ENCODE peak calls at places on chromosomes 13 and 19, in eight cellular contexts. Q is fibroblast of lung, X is right cardiac atrium, J is kidney epithelial cell, R is choroid plexus epithelial cell, A is gastrocnemius medialis, W is NT2/D1, K is tibial artery. D is an unnamed sample.

GRCh38 chr13:79779761-79780160 is 298.8 kb downstream of the NDFIP2 start:
- DNase-seq in Q (peak), X (no peak), J (no peak), R (peak), A (peak), W (no peak), K (peak), D (no peak)

GRCh38 chr13:97058417-97058816 is 64.1 kb upstream of the OXGR1 start:
- DNase-seq in Q (no peak), X (no peak), J (no peak), R (peak), A (no peak), W (no peak), K (no peak), D (no peak)

GRCh38 chr19:58561373-58562125 is 3.1 kb upstream of the UBE2M start:
- DNase-seq in Q (no peak), X (no peak), J (no peak), R (no peak), A (no peak), W (no peak), K (no peak), D (no peak)

GRCh38 chr13:105153626-105154025 is 1381.8 kb downstream of the EFNB2 start:
- DNase-seq in Q (peak), X (no peak), J (no peak), R (peak), A (no peak), W (no peak), K (no peak), D (no peak)

GRCh38 chr13:110307697-110308376 is 753 bp downstream of the COL4A2 start:
- DNase-seq in Q (peak), X (peak), J (no peak), R (peak), A (no peak), W (no peak), K (no peak), D (no peak)

GRCh38 chr13:32311188-32311897 is 3.8 kb downstream of the ZAR1L start:
- DNase-seq in Q (no peak), X (peak), J (no peak), R (no peak), A (no peak), W (no peak), K (no peak), D (no peak)

GRCh38 chr13:104937881-104938280 is 1597.6 kb downstream of the EFNB2 start:
- DNase-seq in Q (no peak), X (no peak), J (no peak), R (peak), A (no peak), W (no peak), K (no peak), D (no peak)

GRCh38 chr19:49151339-49152217 is 3.6 kb downstream of the HRC start:
- DNase-seq in Q (peak), X (peak), J (no peak), R (peak), A (peak), W (no peak), K (no peak), D (peak)

GRCh38 chr13:34224877-34225276 is 406.9 kb downstream of the RFC3 start:
- DNase-seq in Q (no peak), X (no peak), J (no peak), R (no peak), A (no peak), W (no peak), K (no peak), D (no peak)

GRCh38 chr13:33610471-33611015 is 207.4 kb upstream of the RFC3 start:
- DNase-seq in Q (no peak), X (peak), J (no peak), R (peak), A (peak), W (no peak), K (peak), D (no peak)

GRCh38 chr13:29543230-29544215 is 52.0 kb downstream of the SLC7A1 start:
- DNase-seq in Q (peak), X (no peak), J (peak), R (peak), A (no peak), W (no peak), K (no peak), D (peak)

GRCh38 chr19:507286-508203 is at the start of gene TPGS1:
- DNase-seq in Q (peak), X (peak), J (no peak), R (peak), A (peak), W (no peak), K (peak), D (peak)

GRCh38 chr19:18865973-18866799 is 29.8 kb downstream of the CERS1 start:
- DNase-seq in Q (peak), X (peak), J (no peak), R (peak), A (no peak), W (peak), K (no peak), D (peak)

GRCh38 chr13:48496796-48497195 is 36.1 kb downstream of the RCBTB2 start:
- DNase-seq in Q (no peak), X (no peak), J (no peak), R (no peak), A (no peak), W (no peak), K (no peak), D (no peak)

GRCh38 chr19:45336696-45337251 is 3.8 kb upstream of the KLC3 start:
- DNase-seq in Q (no peak), X (no peak), J (no peak), R (no peak), A (no peak), W (no peak), K (no peak), D (no peak)

GRCh38 chr13:87123987-87124784 is 547.0 kb upstream of the SLITRK5 start:
- DNase-seq in Q (peak), X (no peak), J (peak), R (peak), A (no peak), W (peak), K (no peak), D (no peak)

GRCh38 chr19:55247621-55248099 is 11.2 kb downstream of the PPP6R1 start:
- DNase-seq in Q (no peak), X (no peak), J (peak), R (peak), A (no peak), W (no peak), K (no peak), D (no peak)

GRCh38 chr13:27257648-27258253 is 6.4 kb downstream of the RPL21 start:
- DNase-seq in Q (no peak), X (no peak), J (no peak), R (no peak), A (no peak), W (no peak), K (no peak), D (no peak)

GRCh38 chr19:7006305-7006704 is 14.9 kb downstream of the MBD3L2B start:
- DNase-seq in Q (no peak), X (no peak), J (no peak), R (no peak), A (no peak), W (no peak), K (no peak), D (no peak)

GRCh38 chr19:55466246-55466614 is 1.7 kb upstream of the C19orf85 start:
- DNase-seq in Q (no peak), X (peak), J (no peak), R (no peak), A (no peak), W (no peak), K (no peak), D (no peak)

GRCh38 chr13:24680258-24680920 is at the start of gene ATP12A:
- DNase-seq in Q (no peak), X (no peak), J (no peak), R (no peak), A (no peak), W (no peak), K (no peak), D (peak)

GRCh38 chr13:51518847-51519246 is 65.4 kb upstream of the WDFY2 start:
- DNase-seq in Q (no peak), X (no peak), J (peak), R (no peak), A (no peak), W (no peak), K (no peak), D (no peak)

GRCh38 chr13:73000027-73000674 is 58.7 kb upstream of the KLF5 start:
- DNase-seq in Q (no peak), X (no peak), J (no peak), R (peak), A (no peak), W (no peak), K (no peak), D (peak)

GRCh38 chr19:4456843-4457653 is 546 bp downstream of the UBXN6 start:
- DNase-seq in Q (peak), X (peak), J (no peak), R (peak), A (no peak), W (peak), K (no peak), D (peak)

GRCh38 chr13:96792736-96793444 is 201.4 kb downstream of the OXGR1 start:
- DNase-seq in Q (no peak), X (peak), J (no peak), R (no peak), A (no peak), W (no peak), K (no peak), D (no peak)

GRCh38 chr19:55484571-55485438 is at the start of gene NAT14:
- DNase-seq in Q (peak), X (peak), J (no peak), R (peak), A (no peak), W (peak), K (no peak), D (peak)

GRCh38 chr19:1089891-1090290 is 5.3 kb downstream of the POLR2E start:
- DNase-seq in Q (no peak), X (no peak), J (no peak), R (no peak), A (no peak), W (no peak), K (no peak), D (no peak)

GRCh38 chr19:16893686-16893990 is 4.8 kb downstream of the F2RL3 start:
- DNase-seq in Q (no peak), X (peak), J (no peak), R (no peak), A (no peak), W (no peak), K (no peak), D (peak)

GRCh38 chr19:7850975-7851622 is 21.1 kb downstream of the EVI5L start:
- DNase-seq in Q (no peak), X (no peak), J (no peak), R (no peak), A (no peak), W (no peak), K (no peak), D (no peak)

GRCh38 chr13:99155821-99156220 is 44.8 kb upstream of the UBAC2 start:
- DNase-seq in Q (no peak), X (no peak), J (no peak), R (no peak), A (no peak), W (no peak), K (no peak), D (no peak)

GRCh38 chr13:27967203-27967735 is 1.8 kb downstream of the CDX2 start:
- DNase-seq in Q (no peak), X (no peak), J (no peak), R (no peak), A (no peak), W (no peak), K (no peak), D (no peak)

GRCh38 chr13:43573361-43573740 is 213.4 kb downstream of the ENOX1 start:
- DNase-seq in Q (no peak), X (no peak), J (peak), R (peak), A (no peak), W (no peak), K (no peak), D (no peak)

GRCh38 chr19:40303765-40304164 is 18.6 kb upstream of the AKT2 start:
- DNase-seq in Q (no peak), X (no peak), J (no peak), R (no peak), A (no peak), W (no peak), K (no peak), D (no peak)

GRCh38 chr19:50967924-50968708 is 1.3 kb downstream of the KLK6 start:
- DNase-seq in Q (no peak), X (no peak), J (no peak), R (no peak), A (no peak), W (no peak), K (no peak), D (no peak)

GRCh38 chr19:49335784-49336481 is 727 bp downstream of the CD37 start:
- DNase-seq in Q (no peak), X (no peak), J (no peak), R (no peak), A (no peak), W (no peak), K (no peak), D (peak)

GRCh38 chr19:57830071-57830602 is at the start of gene ZNF587B:
- DNase-seq in Q (peak), X (peak), J (no peak), R (peak), A (peak), W (peak), K (peak), D (no peak)

GRCh38 chr19:48644839-48645651 is 942 bp downstream of the CA11 start:
- DNase-seq in Q (peak), X (peak), J (no peak), R (peak), A (peak), W (no peak), K (peak), D (peak)

GRCh38 chr19:18613589-18614234 is 1.0 kb downstream of the TMEM59L start:
- DNase-seq in Q (no peak), X (no peak), J (no peak), R (no peak), A (no peak), W (no peak), K (no peak), D (no peak)

GRCh38 chr13:74966814-74967213 is 515.2 kb downstream of the TBC1D4 start:
- DNase-seq in Q (peak), X (no peak), J (no peak), R (peak), A (no peak), W (no peak), K (no peak), D (no peak)

GRCh38 chr19:33376423-33376822 is 2.9 kb downstream of the CEBPG start:
- DNase-seq in Q (peak), X (peak), J (no peak), R (peak), A (no peak), W (no peak), K (peak), D (no peak)

GRCh38 chr13:112983042-112983305 is 14.0 kb downstream of the MCF2L start:
- DNase-seq in Q (no peak), X (no peak), J (no peak), R (no peak), A (no peak), W (no peak), K (no peak), D (no peak)

GRCh38 chr13:112981361-112981905 is 12.4 kb downstream of the MCF2L start:
- DNase-seq in Q (no peak), X (peak), J (no peak), R (no peak), A (no peak), W (no peak), K (no peak), D (no peak)

GRCh38 chr13:112983428-112984196 is 14.6 kb downstream of the MCF2L start:
- DNase-seq in Q (no peak), X (peak), J (no peak), R (no peak), A (no peak), W (no peak), K (no peak), D (no peak)

GRCh38 chr13:112980441-112980840 is 11.4 kb downstream of the MCF2L start:
- DNase-seq in Q (no peak), X (peak), J (no peak), R (no peak), A (no peak), W (no peak), K (no peak), D (no peak)

DNA sequence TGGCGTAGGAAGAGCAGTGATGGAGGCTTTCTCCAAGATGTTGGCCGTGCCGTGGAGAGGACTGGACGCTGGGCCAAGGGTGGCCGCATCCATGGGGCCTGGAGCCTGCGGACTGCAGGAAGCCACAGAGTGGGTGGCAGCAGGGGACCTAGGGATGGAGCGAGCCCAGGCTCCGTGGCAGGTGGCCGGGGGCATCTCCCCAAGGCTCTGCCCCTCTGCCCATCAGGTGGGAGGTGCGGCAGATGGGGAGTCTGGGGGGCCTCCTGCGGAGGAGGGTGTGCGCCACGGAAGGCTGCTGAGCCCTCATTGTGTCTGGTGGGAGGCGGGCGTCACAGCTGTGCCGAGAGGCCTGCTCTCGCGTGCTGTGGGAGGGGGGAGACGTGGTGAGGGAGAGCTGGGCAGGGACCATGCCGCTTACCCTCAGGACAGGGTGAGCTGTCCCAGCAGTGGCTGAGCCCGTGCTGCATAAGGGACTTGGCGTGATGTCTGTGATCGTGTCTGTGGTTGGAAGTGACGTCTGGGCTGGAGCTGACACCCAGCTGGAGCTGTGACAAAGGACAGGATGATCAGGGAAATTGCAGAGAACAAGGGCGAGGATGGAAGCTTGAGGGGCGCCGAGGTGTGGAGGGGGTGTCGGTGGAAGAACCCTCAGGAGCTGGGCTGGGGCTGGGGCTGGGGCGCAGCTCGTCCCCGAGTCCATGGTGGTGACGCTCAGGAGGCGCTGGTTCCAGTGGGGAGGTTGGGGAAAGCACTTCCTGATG is 13.4 kb downstream of the MCF2L start:
- DNase-seq in Q (no peak), X (peak), J (no peak), R (no peak), A (no peak), W (no peak), K (no peak), D (no peak)
- H3K4me3 ChIP-seq in Q (no peak), X (peak), J (no peak), R (no peak), A (peak), W (no peak), K (peak), D (no peak)

GRCh38 chr13:39035204-39035603 is 2.7 kb downstream of the PROSER1 start:
- DNase-seq in Q (no peak), X (no peak), J (no peak), R (peak), A (no peak), W (no peak), K (no peak), D (no peak)

GRCh38 chr13:39037410-39037879 is 444 bp downstream of the PROSER1 start:
- DNase-seq in Q (no peak), X (no peak), J (no peak), R (peak), A (no peak), W (no peak), K (peak), D (no peak)

GRCh38 chr13:39036212-39036611 is 1.7 kb downstream of the PROSER1 start:
- DNase-seq in Q (peak), X (no peak), J (no peak), R (peak), A (no peak), W (no peak), K (no peak), D (peak)

GRCh38 chr13:39034085-39034484 is 3.8 kb downstream of the PROSER1 start:
- DNase-seq in Q (no peak), X (no peak), J (no peak), R (no peak), A (no peak), W (no peak), K (no peak), D (no peak)

GRCh38 chr13:39035799-39036198 is 2.1 kb downstream of the PROSER1 start:
- DNase-seq in Q (no peak), X (no peak), J (no peak), R (peak), A (no peak), W (no peak), K (no peak), D (no peak)
- H3K4me3 ChIP-seq in Q (peak), X (peak), J (peak), R (peak), A (peak), W (peak), K (peak), D (peak)

GRCh38 chr19:41565384-41565730 is 10.6 kb upstream of the CEACAM21 start:
- DNase-seq in Q (no peak), X (no peak), J (no peak), R (no peak), A (no peak), W (no peak), K (no peak), D (no peak)
- H3K4me3 ChIP-seq in Q (no peak), X (no peak), J (no peak), R (no peak), A (no peak), W (no peak), K (no peak), D (no peak)

GRCh38 chr19:10478903-10479384 is 24.2 kb downstream of the KEAP1 start:
- DNase-seq in Q (peak), X (peak), J (no peak), R (peak), A (peak), W (peak), K (peak), D (peak)
- H3K4me3 ChIP-seq in Q (peak), X (peak), J (peak), R (peak), A (peak), W (no peak), K (peak), D (no peak)

DNA sequence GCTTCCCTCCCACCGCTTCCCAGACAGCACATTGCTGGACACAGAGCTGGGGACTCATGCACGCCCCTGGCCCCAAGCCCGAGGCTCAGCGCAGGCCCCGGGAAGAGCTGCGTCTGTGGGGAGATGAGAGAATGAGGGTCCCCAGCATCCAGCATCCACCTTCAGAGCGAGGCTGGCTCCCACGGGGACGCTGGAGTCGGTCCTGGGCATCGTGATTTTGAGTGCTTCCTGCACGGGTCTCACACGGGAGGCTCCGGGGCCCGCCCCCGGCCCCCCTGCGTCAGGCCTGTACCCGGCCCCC is 4.7 kb downstream of the NCLN start:
- DNase-seq in Q (no peak), X (peak), J (no peak), R (no peak), A (no peak), W (no peak), K (no peak), D (no peak)
- H3K4me3 ChIP-seq in Q (no peak), X (no peak), J (no peak), R (no peak), A (no peak), W (no peak), K (no peak), D (no peak)

GRCh38 chr19:38392707-38393308 is 4.3 kb downstream of the SPRED3 start:
- DNase-seq in Q (no peak), X (peak), J (no peak), R (peak), A (no peak), W (no peak), K (no peak), D (no peak)

GRCh38 chr19:38395381-38396127 is 7.1 kb downstream of the SPRED3 start:
- DNase-seq in Q (no peak), X (no peak), J (no peak), R (no peak), A (no peak), W (no peak), K (no peak), D (no peak)

GRCh38 chr19:38389957-38390924 is 1.7 kb downstream of the SPRED3 start:
- DNase-seq in Q (no peak), X (peak), J (no peak), R (no peak), A (no peak), W (no peak), K (no peak), D (no peak)

GRCh38 chr19:38391911-38392464 is 3.5 kb downstream of the SPRED3 start:
- DNase-seq in Q (no peak), X (peak), J (no peak), R (no peak), A (no peak), W (no peak), K (no peak), D (no peak)

DNA sequence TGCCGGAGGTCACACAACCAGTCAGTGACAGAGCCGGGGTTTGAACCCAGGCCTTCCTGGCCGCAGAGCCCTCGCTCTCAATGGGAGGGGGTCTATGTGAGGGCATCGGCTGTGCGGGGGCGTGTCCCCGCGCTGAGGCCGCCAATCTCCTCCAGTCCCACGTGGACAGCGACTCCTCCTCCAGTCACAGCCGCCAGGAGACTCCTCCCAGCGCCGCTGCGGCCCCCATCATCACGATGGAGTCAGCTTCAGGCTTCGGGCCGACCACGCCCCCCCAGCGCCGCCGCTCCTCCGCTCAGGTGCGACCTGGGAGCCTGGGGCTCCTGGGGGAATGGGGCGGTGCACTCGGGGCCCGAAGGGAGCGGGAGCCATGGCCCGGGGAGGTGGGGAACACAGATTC is 6.0 kb downstream of the SPRED3 start:
- DNase-seq in Q (peak), X (peak), J (no peak), R (peak), A (no peak), W (no peak), K (no peak), D (peak)
- H3K4me3 ChIP-seq in Q (no peak), X (no peak), J (no peak), R (peak), A (no peak), W (no peak), K (no peak), D (no peak)

D was measured in GM12865.